ENCODE peak calls at places on chromosomes 6 and 20, in seven cellular contexts. K, O, G, N, T, V and R are unnamed samples.

GRCh38 chr20:20837574-20838021 is 125.2 kb upstream of the RALGAPA2 start:
- DNase-seq in K (no peak), O (peak; percentile 73), G (peak; percentile 24), N (no peak), T (peak; percentile 49), V (peak; percentile 82), R (peak; percentile 20)

GRCh38 chr20:43749734-43750294 is 23.0 kb upstream of the GTSF1L start:
- DNase-seq in K (peak; percentile 70), O (peak; percentile 98), G (peak; percentile 34), N (peak; percentile 73), T (peak; percentile 57), V (no peak), R (no peak)

GRCh38 chr20:7843613-7844012 is 96.6 kb downstream of the HAO1 start:
- DNase-seq in K (no peak), O (no peak), G (no peak), N (no peak), T (peak; percentile 56), V (no peak), R (no peak)

GRCh38 chr20:48006036-48006833 is 221.0 kb upstream of the SULF2 start:
- DNase-seq in K (no peak), O (no peak), G (no peak), N (no peak), T (no peak), V (no peak), R (no peak)

GRCh38 chr6:3929281-3929798 is 80.2 kb downstream of the FAM50B start:
- DNase-seq in K (no peak), O (no peak), G (no peak), N (no peak), T (peak; percentile 78), V (no peak), R (no peak)

GRCh38 chr20:50784464-50784863 is 10.4 kb upstream of the BCAS4 start:
- DNase-seq in K (no peak), O (no peak), G (no peak), N (no peak), T (no peak), V (no peak), R (no peak)

GRCh38 chr6:11354019-11354418 is 121.6 kb upstream of the NEDD9 start:
- DNase-seq in K (no peak), O (no peak), G (no peak), N (peak; percentile 91), T (peak; percentile 61), V (no peak), R (no peak)

GRCh38 chr6:43729537-43729936 is 40.5 kb upstream of the VEGFA start:
- DNase-seq in K (no peak), O (no peak), G (no peak), N (no peak), T (no peak), V (no peak), R (no peak)

GRCh38 chr6:136113736-136114173 is 136.4 kb downstream of the MTFR2 start:
- DNase-seq in K (no peak), O (peak; percentile 17), G (peak; percentile 91), N (no peak), T (peak; percentile 55), V (peak; percentile 99), R (peak; percentile 4)

GRCh38 chr6:129432738-129433137 is 277.2 kb downstream of the ARHGAP18 start:
- DNase-seq in K (no peak), O (no peak), G (no peak), N (no peak), T (no peak), V (no peak), R (no peak)

GRCh38 chr6:143135326-143135725 is 74.6 kb downstream of the AIG1 start:
- DNase-seq in K (no peak), O (no peak), G (no peak), N (no peak), T (no peak), V (no peak), R (no peak)

GRCh38 chr20:38083338-38084048 is 49.9 kb downstream of the RPRD1B start:
- DNase-seq in K (no peak), O (no peak), G (no peak), N (no peak), T (no peak), V (no peak), R (no peak)

GRCh38 chr6:150395388-150396009 is 26.7 kb downstream of the IYD start:
- DNase-seq in K (no peak), O (peak; percentile 58), G (peak; percentile 41), N (no peak), T (no peak), V (peak; percentile 35), R (peak; percentile 33)

GRCh38 chr6:150929403-150929802 is 63.9 kb downstream of the MTHFD1L start:
- DNase-seq in K (no peak), O (no peak), G (no peak), N (no peak), T (no peak), V (no peak), R (no peak)

GRCh38 chr6:40882321-40882720 is 156.7 kb downstream of the UNC5CL start:
- DNase-seq in K (no peak), O (peak; percentile 61), G (peak; percentile 27), N (no peak), T (no peak), V (peak; percentile 42), R (no peak)

GRCh38 chr6:135877666-135878065 is 26.2 kb downstream of the PDE7B start:
- DNase-seq in K (no peak), O (no peak), G (no peak), N (no peak), T (no peak), V (no peak), R (no peak)

GRCh38 chr6:97059473-97059872 is 134.9 kb downstream of the KLHL32 start:
- DNase-seq in K (no peak), O (no peak), G (no peak), N (no peak), T (no peak), V (no peak), R (no peak)

GRCh38 chr20:19701449-19701848 is 56.6 kb upstream of the RIN2 start:
- DNase-seq in K (no peak), O (no peak), G (no peak), N (no peak), T (no peak), V (no peak), R (no peak)

GRCh38 chr20:32333988-32334885 is 23.9 kb upstream of the ASXL1 start:
- DNase-seq in K (no peak), O (no peak), G (no peak), N (no peak), T (no peak), V (no peak), R (no peak)

GRCh38 chr6:30447237-30447636 is 42.1 kb upstream of the HLA-E start:
- DNase-seq in K (no peak), O (peak; percentile 35), G (no peak), N (no peak), T (no peak), V (no peak), R (no peak)

GRCh38 chr6:112016335-112016734 is 37.6 kb upstream of the CCN6 start:
- DNase-seq in K (no peak), O (no peak), G (no peak), N (no peak), T (peak; percentile 47), V (no peak), R (no peak)